ENCODE peak calls at places on chromosomes 1 and 21, in six cellular contexts. J is mucosa of descending colon, B is left ventricle myocardium inferior, L is NCI-H1436, F is esophagus muscularis mucosa, M is pulmonary artery endothelial cell. T is an unnamed sample.

GRCh38 chr1:15128520-15129313 is 24.8 kb upstream of the TMEM51 start:
- DNase-seq in J (peak; percentile 92), M (peak; percentile 17), B (peak; percentile 68), F (no peak), L (peak; percentile 34), T (no peak)

GRCh38 chr21:42315296-42315891 is at the start of gene TFF3:
- DNase-seq in J (peak; percentile 77), L (peak; percentile 48), B (no peak), M (no peak), F (no peak), T (no peak)

GRCh38 chr1:248873993-248874671 is 15.2 kb upstream of the ZNF692 start:
- DNase-seq in M (peak; percentile 49), F (peak; percentile 95), B (peak; percentile 66), L (peak; percentile 93), J (peak; percentile 86), T (peak; percentile 97)

GRCh38 chr1:209106237-209106741 is 477.2 kb upstream of the CAMK1G start:
- DNase-seq in J (no peak), B (no peak), M (no peak), L (no peak), F (no peak), T (no peak)

GRCh38 chr1:209064850-209065249 is 518.7 kb upstream of the CAMK1G start:
- DNase-seq in B (no peak), L (no peak), J (no peak), F (no peak), M (no peak), T (no peak)

GRCh38 chr1:32204943-32205361 is 519 bp upstream of the IQCC start:
- DNase-seq in L (no peak), B (no peak), J (no peak), F (no peak), M (no peak), T (no peak)

GRCh38 chr21:31182231-31183129 is 144.2 kb upstream of the KRTAP19-8 start:
- DNase-seq in F (no peak), L (no peak), J (no peak), B (no peak), M (no peak), T (no peak)

GRCh38 chr1:161089251-161089924 is at the start of gene NECTIN4:
- DNase-seq in B (no peak), M (no peak), J (peak; percentile 82), L (no peak), F (no peak), T (peak; percentile 96)

GRCh38 chr1:199742547-199742946 is 285.0 kb upstream of the NR5A2 start:
- DNase-seq in J (no peak), L (no peak), F (no peak), M (peak; percentile 32), B (no peak), T (no peak)

GRCh38 chr21:33824156-33824941 is 91.3 kb downstream of the ATP5PO start:
- DNase-seq in J (no peak), F (peak; percentile 55), M (no peak), B (no peak), L (no peak), T (no peak)

GRCh38 chr1:201882665-201883132 is 6.0 kb upstream of the SHISA4 start:
- DNase-seq in J (no peak), L (no peak), M (no peak), F (no peak), B (no peak), T (peak; percentile 56)

T was measured in vagina.